ENCODE peak calls at places on chromosomes 2 and 18, in five cellular contexts. T is NAMALWA; Q is CD8-positive, alpha-beta T cell; J is frontal cortex; R is aorta. Z is an unnamed sample.
A peak's percentile ranks its signal among the peaks of the same experiment; 100 is the strongest.

GRCh38 chr2:24821433-24821891 is 28.2 kb downstream of the CENPO start:
- DNase-seq in T (no peak), Q (peak; percentile 31), J (no peak), R (no peak), Z (no peak)

GRCh38 chr18:73841661-73842060 is 306.0 kb downstream of the FBXO15 start:
- DNase-seq in T (peak; percentile 9), Q (no peak), J (no peak), R (no peak), Z (no peak)

GRCh38 chr18:69951182-69951581 is 3.5 kb upstream of the CD226 start:
- DNase-seq in T (no peak), Q (no peak), J (no peak), R (no peak), Z (no peak)

GRCh38 chr2:68453761-68454360 is 13.2 kb downstream of the FBXO48 start:
- DNase-seq in T (no peak), Q (no peak), J (no peak), R (no peak), Z (no peak)

GRCh38 chr2:160253440-160254296 is 53.6 kb upstream of the ITGB6 start:
- DNase-seq in T (no peak), Q (no peak), J (no peak), R (no peak), Z (no peak)

GRCh38 chr2:43224571-43225092 is 1.8 kb downstream of the ZFP36L2 start:
- DNase-seq in T (peak; percentile 56), Q (no peak), J (no peak), R (peak; percentile 69), Z (peak; percentile 57)

GRCh38 chr18:79490593-79491551 is 95.1 kb downstream of the NFATC1 start:
- DNase-seq in T (no peak), Q (no peak), J (no peak), R (peak; percentile 34), Z (no peak)

GRCh38 chr2:11698009-11698922 is 28.3 kb upstream of the NTSR2 start:
- DNase-seq in T (no peak), Q (no peak), J (no peak), R (no peak), Z (no peak)

GRCh38 chr2:72750466-72750865 is 75.4 kb downstream of the EXOC6B start:
- DNase-seq in T (no peak), Q (no peak), J (no peak), R (no peak), Z (no peak)

Z was measured in central memory CD4-positive, alpha-beta T cell.